ENCODE peak calls at places on chromosome 1, in eight cellular contexts. M, C, Q, O, D, U, X and K are unnamed samples.

GRCh38 chr1:247335871-247336270 is 4.2 kb upstream of the ZNF496 start:
- DNase-seq in D (no peak), M (no peak), C (no peak), X (no peak), U (no peak), Q (no peak), O (no peak), K (no peak)

GRCh38 chr1:216945506-216946080 is 222.4 kb upstream of the ESRRG start:
- DNase-seq in X (no peak), O (no peak), C (no peak), M (no peak), D (no peak), Q (no peak), U (no peak), K (no peak)

GRCh38 chr1:56911098-56911497 is 54.7 kb downstream of the C8B start:
- DNase-seq in D (no peak), M (no peak), Q (no peak), O (no peak), C (no peak), X (peak; percentile 3), U (no peak), K (no peak)

GRCh38 chr1:230212405-230212936 is 145.4 kb downstream of the GALNT2 start:
- DNase-seq in Q (no peak), D (no peak), X (no peak), U (no peak), C (no peak), M (no peak), O (no peak), K (peak; percentile 29)

GRCh38 chr1:245707941-245708340 is 553.2 kb downstream of the KIF26B start:
- DNase-seq in X (no peak), Q (no peak), U (no peak), O (no peak), M (no peak), D (no peak), C (peak; percentile 29), K (no peak)

GRCh38 chr1:38020361-38020760 is 7.8 kb downstream of the UTP11 start:
- DNase-seq in O (no peak), Q (no peak), C (no peak), M (no peak), U (no peak), D (no peak), X (no peak), K (no peak)

GRCh38 chr1:1081311-1082238 is 7.5 kb upstream of the RNF223 start:
- DNase-seq in Q (no peak), X (no peak), O (no peak), U (no peak), M (no peak), D (no peak), C (no peak), K (no peak)

GRCh38 chr1:163069142-163069541 is at the start of gene RGS4:
- DNase-seq in D (peak; percentile 75), M (peak; percentile 27), Q (no peak), U (peak; percentile 17), X (peak; percentile 88), O (no peak), C (no peak), K (no peak)

GRCh38 chr1:53218201-53218600 is 2.2 kb downstream of the CZIB start:
- DNase-seq in U (no peak), M (no peak), D (no peak), X (no peak), O (no peak), Q (no peak), C (no peak), K (no peak)

GRCh38 chr1:99004270-99005141 is at the start of gene PLPPR5:
- DNase-seq in M (no peak), X (no peak), U (no peak), C (no peak), D (no peak), Q (no peak), O (no peak), K (peak; percentile 16)

GRCh38 chr1:220690140-220691038 is at the start of gene C1orf115:
- DNase-seq in X (peak; percentile 30), D (peak; percentile 90), O (peak; percentile 19), Q (peak; percentile 63), C (peak; percentile 83), M (peak; percentile 75), U (peak; percentile 81), K (peak; percentile 88)